ENCODE peak calls at places on chromosomes 2 and 18, in five cellular contexts. E is GM13977, Q is DMS 273 treated with DMSO at 0.1 percent for 48 hours, O is testis, M is lower lobe of right lung. U is an unnamed sample.
A peak's percentile ranks its signal among the peaks of the same experiment; 100 is the strongest.

GRCh38 chr18:37419272-37419671 is 146.3 kb downstream of the CELF4 start:
- DNase-seq in O (no peak), Q (no peak), E (no peak), M (no peak), U (no peak)

GRCh38 chr2:175187378-175187777 is 5.9 kb upstream of the ATP5MC3 start:
- DNase-seq in O (no peak), E (peak; percentile 34), M (no peak), Q (no peak), U (peak; percentile 26)

GRCh38 chr2:137975280-137976271 is 11.3 kb downstream of the HNMT start:
- DNase-seq in O (no peak), Q (no peak), M (no peak), E (no peak), U (no peak)

GRCh38 chr2:238601433-238602222 is 174.9 kb downstream of the ASB1 start:
- DNase-seq in O (no peak), M (no peak), Q (no peak), E (no peak), U (no peak)

GRCh38 chr2:170255137-170255536 is 77.2 kb downstream of the MYO3B start:
- DNase-seq in O (no peak), E (no peak), Q (no peak), M (no peak), U (no peak)

GRCh38 chr2:156322103-156322671 is 10.3 kb downstream of the NR4A2 start:
- DNase-seq in E (peak; percentile 53), Q (no peak), O (no peak), M (no peak), U (peak; percentile 20)

GRCh38 chr2:172462393-172463381 is 35.3 kb downstream of the ITGA6 start:
- DNase-seq in E (no peak), O (no peak), Q (no peak), M (no peak), U (peak; percentile 9)

GRCh38 chr18:26685438-26686173 is 137.3 kb upstream of the KCTD1 start:
- DNase-seq in Q (no peak), M (no peak), E (no peak), O (no peak), U (no peak)

GRCh38 chr2:46719499-46719898 is 196.1 kb downstream of the MCFD2 start:
- DNase-seq in Q (no peak), M (no peak), E (no peak), O (no peak), U (no peak)

GRCh38 chr2:21270658-21271057 is 146.9 kb downstream of the TDRD15 start:
- DNase-seq in E (no peak), Q (no peak), O (peak; percentile 93), M (no peak), U (no peak)

GRCh38 chr2:238040918-238041317 is 19.9 kb upstream of the SCLY start:
- DNase-seq in Q (no peak), M (no peak), O (no peak), E (no peak), U (no peak)

GRCh38 chr2:69113627-69114026 is 100.6 kb downstream of the ANTXR1 start:
- DNase-seq in E (no peak), O (no peak), M (no peak), Q (no peak), U (no peak)

GRCh38 chr2:209633911-209634310 is 137.7 kb upstream of the UNC80 start:
- DNase-seq in E (no peak), O (no peak), M (no peak), Q (no peak), U (no peak)

U was measured in GM20000.